ENCODE peak calls at places on chromosome 12, in eight cellular contexts. F is fibroblast of lung, T is K562, V is HCT116, W is GM23248, N is hepatocyte, U is mammary epithelial cell, K is PC-3. Q is an unnamed sample.
A peak's percentile ranks its signal among the peaks of the same experiment; 100 is the strongest.

GRCh38 chr12:91040356-91040755 is 17.5 kb downstream of the KERA start:
- DNase-seq in F (peak; percentile 67), T (no peak), V (no peak), W (peak; percentile 76), N (no peak), U (no peak), K (no peak), Q (no peak)

GRCh38 chr12:49369723-49370145 is 2.5 kb downstream of the SPATS2 start:
- DNase-seq in F (peak; percentile 58), T (peak; percentile 68), V (no peak), W (peak; percentile 68), N (peak; percentile 51), U (no peak), K (peak; percentile 61), Q (peak; percentile 73)

GRCh38 chr12:80413462-80413861 is 30.6 kb upstream of the PTPRQ start:
- DNase-seq in F (no peak), T (no peak), V (no peak), W (no peak), N (no peak), U (no peak), K (no peak), Q (peak; percentile 35)

GRCh38 chr12:40988831-40989230 is 199.3 kb upstream of the PDZRN4 start:
- DNase-seq in F (no peak), T (no peak), V (no peak), W (no peak), N (no peak), U (no peak), K (no peak), Q (no peak)

GRCh38 chr12:108340037-108340436 is 926 bp upstream of the CMKLR1 start:
- DNase-seq in F (no peak), T (no peak), V (no peak), W (no peak), N (no peak), U (no peak), K (no peak), Q (no peak)

GRCh38 chr12:6827437-6827894 is 741 bp upstream of the P3H3 start:
- DNase-seq in F (peak; percentile 83), T (peak; percentile 79), V (peak; percentile 69), W (peak; percentile 90), N (peak; percentile 91), U (peak; percentile 34), K (peak; percentile 60), Q (peak; percentile 93)

GRCh38 chr12:47422656-47423055 is 283.2 kb downstream of the RPAP3 start:
- DNase-seq in F (no peak), T (no peak), V (no peak), W (peak; percentile 53), N (no peak), U (no peak), K (no peak), Q (no peak)

GRCh38 chr12:131134523-131135310 is 181.0 kb downstream of the ADGRD1 start:
- DNase-seq in F (no peak), T (no peak), V (no peak), W (no peak), N (no peak), U (no peak), K (no peak), Q (no peak)

DNA sequence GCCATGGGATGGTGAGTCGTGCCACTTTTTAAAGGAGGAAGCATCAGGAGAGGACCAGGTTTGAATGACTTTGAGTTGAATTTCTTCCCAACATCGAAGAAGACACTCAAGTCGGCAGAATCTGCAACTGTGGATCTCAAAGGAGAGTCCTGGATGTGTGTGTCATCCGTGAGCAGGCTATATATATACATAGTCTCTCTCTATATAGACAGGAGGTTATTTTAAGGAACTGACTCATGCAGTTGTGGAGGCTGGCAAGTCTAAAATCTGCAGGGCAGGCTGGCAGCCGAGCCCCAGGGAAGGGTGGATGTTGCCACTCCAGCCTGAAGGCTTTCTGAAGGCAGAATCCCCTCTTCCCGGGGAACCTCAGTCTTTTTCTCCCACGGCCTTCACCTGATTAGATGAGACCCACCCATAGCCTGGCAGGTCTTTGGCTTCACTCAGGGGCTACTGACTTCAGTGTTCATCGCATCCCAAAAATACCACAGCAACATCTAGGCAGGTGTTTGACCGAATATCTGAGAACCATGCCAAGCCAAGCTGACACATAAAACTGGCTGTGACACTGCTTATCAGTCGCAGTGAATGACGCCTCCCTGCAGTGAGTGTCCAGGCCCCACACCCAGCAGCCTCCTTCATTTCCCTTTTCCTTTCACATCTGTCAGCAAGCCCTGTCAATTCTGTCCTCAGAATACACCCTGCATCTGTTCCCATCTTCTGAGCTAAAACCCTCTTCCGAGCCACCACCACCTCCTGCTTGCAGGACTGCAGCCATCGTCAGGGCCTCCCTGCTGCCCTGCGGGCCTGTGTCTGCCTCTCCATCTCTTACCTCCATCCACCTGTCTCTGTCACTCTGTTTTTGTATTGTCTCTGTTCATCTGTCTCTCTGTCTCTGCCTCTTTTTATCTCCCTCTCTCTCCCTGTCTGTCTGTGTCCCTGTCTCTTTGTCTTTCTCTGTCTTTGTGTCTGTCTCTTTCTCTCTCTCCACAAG is 54.0 kb downstream of the ZNF664 start:
- DNase-seq in F (peak; percentile 40), T (peak; percentile 47), V (no peak), W (peak; percentile 90), N (no peak), U (peak; percentile 39), K (peak; percentile 76), Q (no peak)
- H3K4me1 ChIP-seq in F (peaks cover 11% of the 10 kb centered on the region), T (peaks cover 29% of the 10 kb centered on the region), V (peaks cover 22% of the 10 kb centered on the region), W (peaks cover 43% of the 10 kb centered on the region), N (peaks cover 13% of the 10 kb centered on the region), U (peaks cover 30% of the 10 kb centered on the region), K (peaks cover 31% of the 10 kb centered on the region), Q (no peaks in the 10 kb centered on the region)

DNA sequence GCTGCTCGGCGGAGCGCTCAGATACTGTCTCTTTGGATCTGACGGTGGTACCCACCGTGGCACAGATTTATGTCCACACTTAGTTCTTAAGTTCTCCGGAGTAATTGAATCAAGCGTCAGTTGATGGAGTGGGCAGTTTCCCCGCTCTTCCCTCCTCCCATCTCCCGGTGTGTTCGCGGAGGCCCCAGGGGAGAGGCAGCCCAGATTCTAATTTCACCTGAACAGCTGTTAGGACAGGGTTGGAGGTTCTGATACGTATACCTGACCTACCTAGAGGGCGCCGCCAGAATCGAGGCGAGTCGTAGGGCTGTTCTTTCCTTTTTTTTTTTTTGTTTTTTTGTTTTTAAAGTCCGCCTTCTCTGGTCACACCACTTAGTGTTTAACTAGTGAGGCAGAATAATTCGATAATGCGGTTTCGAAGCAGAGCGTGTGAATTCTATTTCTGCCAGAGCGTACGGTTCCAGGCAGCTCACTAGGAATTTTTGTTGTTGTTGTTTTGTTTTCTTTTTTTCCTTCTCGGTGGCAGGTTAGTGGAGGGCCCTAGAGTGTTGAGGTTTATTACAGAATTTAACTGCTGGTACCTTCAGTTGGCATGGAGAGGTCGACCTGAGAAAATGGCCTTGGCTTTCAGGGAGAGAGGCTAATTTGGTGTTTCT is 22.3 kb upstream of the GNS start:
- DNase-seq in F (no peak), T (no peak), V (no peak), W (no peak), N (no peak), U (no peak), K (peak; percentile 53), Q (peak; percentile 53)
- TF ChIP-seq EZH2 in F (peak; percentile 94), T (no peak), V (no peak), W (peak; percentile 92), N (peak; percentile 38), U (peak; percentile 91), K (no peak), Q (peak; percentile 7)

DNA sequence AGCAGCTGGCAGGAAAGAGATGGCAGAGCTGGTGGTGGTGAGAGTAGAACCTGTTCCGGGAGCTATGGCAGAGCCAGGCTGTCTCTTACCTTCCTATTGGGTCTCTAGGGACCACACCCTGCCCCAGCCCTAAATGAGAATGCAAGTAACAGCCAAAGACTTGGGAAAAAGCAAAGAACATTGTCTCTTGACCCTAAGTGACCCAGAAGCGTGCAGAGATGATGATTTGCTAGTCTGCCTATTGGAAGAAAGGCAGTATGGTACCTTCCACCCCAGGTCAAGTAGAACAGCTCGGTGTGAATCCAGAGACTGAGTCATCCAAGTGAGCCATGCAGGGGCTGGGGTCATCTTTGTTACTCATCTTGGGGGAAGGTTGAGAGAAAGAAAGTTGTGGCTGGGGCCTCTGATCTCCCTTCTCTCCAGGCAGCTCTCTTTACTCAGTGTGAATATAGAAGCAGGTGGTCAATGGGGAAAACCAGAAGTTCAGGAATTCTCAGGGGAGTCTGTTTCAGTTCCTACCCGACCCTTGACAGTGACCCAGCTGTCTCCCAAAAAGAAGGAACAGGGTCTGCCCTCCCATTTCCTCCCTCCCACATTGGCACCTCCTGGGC is 1.7 kb downstream of the BLOC1S1 start:
- DNase-seq in F (peak; percentile 49), T (peak; percentile 44), V (no peak), W (peak; percentile 74), N (no peak), U (peak; percentile 65), K (peak; percentile 82), Q (no peak)
- H3K4me1 ChIP-seq in F (peaks cover 59% of the 10 kb centered on the region), T (peaks cover 24% of the 10 kb centered on the region), V (peaks cover 58% of the 10 kb centered on the region), W (peaks cover 67% of the 10 kb centered on the region), N (peaks cover 30% of the 10 kb centered on the region), U (peaks cover 65% of the 10 kb centered on the region), K (peaks cover 73% of the 10 kb centered on the region), Q (peaks cover 37% of the 10 kb centered on the region)

DNA sequence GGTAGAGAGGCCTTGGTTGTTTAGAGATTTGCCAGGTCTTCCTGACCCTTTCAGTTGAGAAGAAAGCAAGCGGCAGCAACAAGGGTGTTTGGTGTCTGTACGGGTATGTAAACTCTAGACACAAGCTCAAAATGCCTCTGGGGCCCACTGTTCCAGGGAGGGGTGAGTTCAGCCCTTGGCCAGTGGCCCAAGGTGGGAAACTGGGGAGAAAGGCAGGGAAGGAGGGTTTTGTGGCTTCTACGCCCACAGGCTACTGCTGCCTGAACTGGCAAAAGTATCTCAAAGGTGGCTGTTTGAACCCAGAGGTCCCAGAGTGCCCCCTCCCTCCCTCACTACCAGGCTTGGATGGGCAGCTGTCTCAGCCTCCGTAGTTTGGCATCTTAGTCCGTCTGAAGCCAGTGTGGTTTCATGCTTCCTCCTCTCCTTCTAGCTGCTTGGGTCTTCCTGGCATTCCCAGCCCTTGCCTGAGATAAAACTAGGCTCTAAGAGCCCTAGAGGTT is 5.5 kb downstream of the HOXC5 start:
- DNase-seq in F (no peak), T (no peak), V (no peak), W (no peak), N (no peak), U (no peak), K (no peak), Q (no peak)
- TF ChIP-seq EZH2 in F (no peak), T (no peak), V (no peak), W (no peak), N (no peak), U (no peak), K (no peak), Q (peak; percentile 31)